ENCODE peak calls at places on chromosome X, in seven cellular contexts. H is uterus, S is mammary epithelial cell, J is cardiac muscle cell, P is IMR-90, G is H1, C is upper lobe of right lung. R is an unnamed sample. For H3K4me1, the result is how much of the 10 kb centered on the place peaks cover.

GRCh38 chrX:130108647-130109428 is 1.5 kb downstream of the ELF4 start:
- DNase-seq in J (no peak), G (no peak), C (peak), S (peak), P (no peak), H (no peak), R (no peak)

GRCh38 chrX:55135171-55135570 is 46.4 kb downstream of the PAGE2 start:
- DNase-seq in H (peak), G (peak), S (peak), J (peak), P (peak), C (no peak), R (peak)

GRCh38 chrX:128698528-128698927 is 646.3 kb upstream of the ACTRT1 start:
- DNase-seq in C (no peak), H (no peak), J (no peak), G (no peak), P (no peak), S (no peak), R (no peak)

GRCh38 chrX:67648361-67648760 is 104.5 kb downstream of the AR start:
- DNase-seq in S (no peak), G (no peak), C (no peak), H (no peak), P (no peak), J (no peak), R (no peak)

GRCh38 chrX:65601530-65602281 is 65.7 kb upstream of the MSN start:
- DNase-seq in S (peak), G (no peak), J (peak), H (peak), C (peak), P (peak), R (no peak)

GRCh38 chrX:124086411-124086810 is 124.9 kb downstream of the STAG2 start:
- DNase-seq in H (no peak), P (no peak), S (no peak), C (no peak), J (no peak), G (no peak), R (no peak)

GRCh38 chrX:40090050-40090804 is 7.5 kb downstream of the BCOR start:
- DNase-seq in S (no peak), J (peak), C (peak), G (peak), P (no peak), H (peak), R (peak)

GRCh38 chrX:83916525-83916924 is 55.6 kb downstream of the CYLC1 start:
- DNase-seq in J (no peak), S (peak), G (no peak), C (no peak), P (peak), H (no peak), R (no peak)

GRCh38 chrX:14409341-14409740 is 120.0 kb upstream of the GLRA2 start:
- DNase-seq in H (no peak), C (no peak), S (peak), P (no peak), J (no peak), G (no peak), R (no peak)

GRCh38 chrX:94676285-94676684 is 1002.3 kb downstream of the FAM133A start:
- DNase-seq in H (no peak), P (no peak), C (no peak), S (no peak), J (no peak), G (no peak), R (no peak)

GRCh38 chrX:136619889-136620505 is 28.0 kb upstream of the CD40LG start:
- DNase-seq in P (no peak), S (no peak), C (no peak), G (no peak), J (no peak), H (no peak), R (no peak)
- H3K4me1 ChIP-seq in P (under half), S (under half), C (under half), G (under half), J (under half), H (under half), R (under half)

GRCh38 chrX:118350221-118350620 is 4.3 kb downstream of the WDR44 start:
- DNase-seq in S (no peak), H (no peak), G (no peak), J (peak), C (no peak), P (peak), R (no peak)
- H3K4me3 ChIP-seq in S (no peak), H (no peak), G (no peak), J (no peak), C (no peak), P (no peak), R (no peak)

GRCh38 chrX:115894087-115894486 is 276.5 kb upstream of the AGTR2 start:
- DNase-seq in H (no peak), P (peak), J (peak), C (no peak), S (peak), G (peak), R (no peak)
- TF ChIP-seq CTCF in H (peak), P (peak), J (no peak), C (no peak), S (peak), G (no peak), R (no peak)

DNA sequence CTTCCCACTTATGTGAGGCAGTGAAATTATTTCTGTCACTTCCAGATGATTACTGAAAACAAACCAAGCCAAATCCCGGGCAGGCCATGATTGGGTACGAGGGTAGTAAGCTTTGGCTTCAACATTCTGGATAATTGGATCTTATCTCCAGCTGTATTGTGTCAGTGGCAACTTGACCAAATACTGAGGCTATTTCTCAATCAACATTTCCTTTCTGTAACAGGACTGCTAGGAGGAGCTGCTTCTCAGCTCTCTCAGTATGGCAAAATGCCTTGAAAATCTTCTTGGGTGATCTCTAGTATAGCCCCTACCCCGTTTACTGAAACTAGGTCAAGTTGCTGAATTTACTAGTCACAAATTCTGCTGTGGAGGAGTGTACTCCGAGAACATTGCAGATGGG is 169.3 kb upstream of the FRMPD4 start:
- DNase-seq in G (no peak), C (no peak), H (no peak), S (no peak), J (peak), P (peak), R (no peak)
- H3K4me1 ChIP-seq in G (under half), C (under half), H (under half), S (under half), J (under half), P (under half), R (under half)